ENCODE peak calls at places on chromosomes 16 and 17, in seven cellular contexts. I, B, W, D, M, A and S are unnamed samples.
A peak's percentile ranks its signal among the peaks of the same experiment; 100 is the strongest.

GRCh38 chr17:78903101-78903779 is at the start of gene CEP295NL:
- DNase-seq in W (peak; percentile 81), D (no peak), B (no peak), I (no peak), A (peak; percentile 56), M (no peak), S (peak; percentile 21)

GRCh38 chr16:78490847-78491246 is 391.4 kb downstream of the WWOX start:
- DNase-seq in A (peak; percentile 20), W (no peak), D (no peak), B (peak; percentile 36), I (no peak), M (no peak), S (no peak)

GRCh38 chr17:78349831-78350631 is 9.8 kb downstream of the SOCS3 start:
- DNase-seq in A (no peak), W (no peak), I (no peak), D (no peak), M (no peak), B (no peak), S (no peak)

GRCh38 chr16:71273384-71273783 is 15.8 kb downstream of the CMTR2 start:
- DNase-seq in W (no peak), M (no peak), D (no peak), A (no peak), B (no peak), I (no peak), S (no peak)

GRCh38 chr17:42422412-42422957 is 571 bp downstream of the CAVIN1 start:
- DNase-seq in A (peak; percentile 51), M (peak; percentile 33), D (no peak), B (no peak), I (peak; percentile 39), W (peak; percentile 66), S (peak; percentile 75)

GRCh38 chr17:69335018-69335417 is 8.1 kb upstream of the ABCA5 start:
- DNase-seq in B (peak; percentile 5), I (peak; percentile 41), D (no peak), M (no peak), W (no peak), A (no peak), S (peak; percentile 68)

GRCh38 chr16:52741386-52741785 is 194.4 kb upstream of the TOX3 start:
- DNase-seq in M (no peak), A (no peak), B (no peak), W (peak; percentile 38), D (no peak), I (no peak), S (no peak)

GRCh38 chr17:66462010-66462409 is 159.6 kb downstream of the PRKCA start:
- DNase-seq in D (no peak), A (no peak), W (no peak), I (no peak), B (peak; percentile 52), M (no peak), S (no peak)

GRCh38 chr17:31564883-31565297 is 173.4 kb downstream of the RAB11FIP4 start:
- DNase-seq in I (no peak), D (no peak), W (no peak), M (peak; percentile 37), B (no peak), A (peak; percentile 92), S (no peak)

GRCh38 chr17:44493339-44493738 is 9.9 kb downstream of the GPATCH8 start:
- DNase-seq in W (no peak), D (no peak), A (no peak), M (no peak), B (no peak), I (no peak), S (no peak)

GRCh38 chr16:21667575-21667974 is 3.8 kb downstream of the OTOA start:
- DNase-seq in W (no peak), A (no peak), B (no peak), D (no peak), I (no peak), M (no peak), S (no peak)

GRCh38 chr17:38727661-38728220 is 2.4 kb upstream of the CISD3 start:
- DNase-seq in D (no peak), W (no peak), B (no peak), A (no peak), I (no peak), M (no peak), S (no peak)

GRCh38 chr16:11526921-11527320 is 59.8 kb downstream of the LITAF start:
- DNase-seq in W (peak; percentile 76), M (no peak), B (no peak), I (no peak), D (no peak), A (no peak), S (no peak)

GRCh38 chr17:76014100-76014924 is 12.8 kb downstream of the EVPL start:
- DNase-seq in A (peak; percentile 81), M (peak; percentile 70), B (peak; percentile 43), I (peak; percentile 61), D (peak; percentile 24), W (peak; percentile 93), S (peak; percentile 49)

GRCh38 chr17:7716901-7717755 is at the start of gene DNAH2:
- DNase-seq in I (peak; percentile 88), A (peak; percentile 96), M (peak; percentile 80), B (peak; percentile 50), W (peak; percentile 96), D (no peak), S (peak; percentile 90)

GRCh38 chr16:3536851-3537250 is 36.0 kb downstream of the CLUAP1 start:
- DNase-seq in I (no peak), M (no peak), B (peak; percentile 47), A (no peak), D (no peak), W (no peak), S (no peak)

GRCh38 chr16:1458336-1458976 is 14.1 kb upstream of the CCDC154 start:
- DNase-seq in M (no peak), I (no peak), W (no peak), B (no peak), D (no peak), A (no peak), S (peak; percentile 40)

GRCh38 chr17:79399610-79400144 is 211.2 kb downstream of the RBFOX3 start:
- DNase-seq in B (no peak), D (no peak), M (no peak), A (no peak), I (no peak), W (no peak), S (no peak)

GRCh38 chr17:58989629-58990028 is 117.1 kb downstream of the TRIM37 start:
- DNase-seq in W (no peak), B (no peak), I (no peak), D (no peak), A (no peak), M (no peak), S (no peak)

GRCh38 chr17:79272666-79273219 is 198.1 kb downstream of the ENGASE start:
- DNase-seq in D (no peak), W (peak; percentile 61), M (no peak), I (peak; percentile 54), B (no peak), A (peak; percentile 78), S (peak; percentile 44)

GRCh38 chr17:76404976-76405563 is 20.7 kb downstream of the SPHK1 start:
- DNase-seq in W (no peak), M (peak; percentile 80), B (no peak), I (no peak), D (no peak), A (no peak), S (no peak)

GRCh38 chr17:43085489-43085888 is 39.7 kb downstream of the BRCA1 start:
- DNase-seq in B (no peak), I (no peak), A (no peak), W (no peak), D (no peak), M (no peak), S (no peak)

GRCh38 chr17:6588165-6588564 is 31.8 kb upstream of the PITPNM3 start:
- DNase-seq in B (no peak), I (no peak), M (no peak), A (no peak), D (no peak), W (no peak), S (no peak)

GRCh38 chr17:43446773-43447172 is 37.0 kb upstream of the DHX8 start:
- DNase-seq in M (no peak), B (no peak), W (no peak), I (no peak), A (no peak), D (no peak), S (no peak)

GRCh38 chr17:6506679-6507231 is 49.6 kb downstream of the PITPNM3 start:
- DNase-seq in D (no peak), I (peak; percentile 66), W (no peak), B (no peak), A (peak; percentile 88), M (peak; percentile 40), S (no peak)

GRCh38 chr17:9467518-9467917 is 108.1 kb downstream of the STX8 start:
- DNase-seq in D (no peak), M (no peak), A (no peak), I (no peak), W (no peak), B (no peak), S (no peak)

GRCh38 chr16:61581417-61582046 is 454.7 kb downstream of the CDH8 start:
- DNase-seq in M (no peak), B (no peak), D (no peak), A (no peak), I (no peak), W (no peak), S (no peak)

GRCh38 chr17:76697702-76698465 is 12.9 kb downstream of the MXRA7 start:
- DNase-seq in D (no peak), I (no peak), B (no peak), A (peak; percentile 74), W (peak; percentile 90), M (no peak), S (no peak)

GRCh38 chr17:45579529-45580495 is 89.3 kb upstream of the PLEKHM1 start:
- DNase-seq in D (no peak), M (no peak), I (no peak), B (no peak), W (no peak), A (no peak), S (no peak)

GRCh38 chr16:87436225-87437172 is 44.4 kb downstream of the MAP1LC3B start:
- DNase-seq in B (no peak), A (peak; percentile 64), I (peak; percentile 61), M (peak; percentile 63), D (no peak), W (no peak), S (no peak)

GRCh38 chr17:8318010-8318409 is 8.0 kb downstream of the ARHGEF15 start:
- DNase-seq in W (no peak), I (no peak), D (no peak), M (no peak), B (no peak), A (no peak), S (no peak)

GRCh38 chr17:15351487-15351840 is 10.1 kb upstream of the TEKT3 start:
- DNase-seq in A (no peak), B (no peak), W (no peak), I (no peak), M (no peak), D (no peak), S (no peak)

GRCh38 chr17:43906951-43907424 is 348 bp downstream of the MPP2 start:
- DNase-seq in W (peak; percentile 50), M (peak; percentile 15), D (no peak), I (no peak), B (peak; percentile 66), A (no peak), S (no peak)

GRCh38 chr17:44314869-44315661 is 6.7 kb downstream of the RUNDC3A start:
- DNase-seq in A (peak; percentile 44), W (peak; percentile 52), B (no peak), I (no peak), D (peak; percentile 5), M (no peak), S (no peak)

GRCh38 chr16:88596477-88596876 is 26.3 kb downstream of the ZC3H18 start:
- DNase-seq in W (no peak), B (peak; percentile 66), A (no peak), I (peak; percentile 56), D (no peak), M (no peak), S (no peak)

GRCh38 chr17:59641799-59642484 is 22.2 kb downstream of the CLTC start:
- DNase-seq in D (no peak), W (no peak), A (no peak), M (no peak), B (no peak), I (no peak), S (no peak)